ENCODE peak calls at places on chromosomes 12 and 14, in eight cellular contexts. O, C, J, Y, D, T, F and L are unnamed samples.
A peak's percentile ranks its signal among the peaks of the same experiment; 100 is the strongest.

GRCh38 chr12:3532931-3533702 is 42.1 kb downstream of the PRMT8 start:
- DNase-seq in C (no peak), T (no peak), Y (no peak), F (no peak), O (no peak), J (no peak), D (no peak), L (no peak)

GRCh38 chr12:69879007-69879960 is 54.3 kb downstream of the MYRFL start:
- DNase-seq in D (peak; percentile 71), T (peak; percentile 55), F (peak; percentile 70), J (peak; percentile 71), C (no peak), Y (peak; percentile 76), O (peak; percentile 75), L (peak; percentile 45)

GRCh38 chr12:3661028-3661427 is 91.9 kb downstream of the CRACR2A start:
- DNase-seq in J (no peak), D (no peak), Y (no peak), T (no peak), F (no peak), C (peak; percentile 45), O (no peak), L (no peak)

GRCh38 chr12:2963154-2963759 is 4.1 kb downstream of the TEAD4 start:
- DNase-seq in F (no peak), J (no peak), T (no peak), C (no peak), D (peak; percentile 34), Y (no peak), O (no peak), L (no peak)

GRCh38 chr12:53994691-53995310 is 5.2 kb upstream of the HOXC9 start:
- DNase-seq in O (no peak), D (no peak), Y (no peak), C (no peak), J (no peak), T (no peak), F (no peak), L (no peak)

GRCh38 chr12:108190529-108190928 is 61.4 kb downstream of the WSCD2 start:
- DNase-seq in T (no peak), Y (no peak), C (no peak), D (no peak), F (no peak), J (no peak), O (no peak), L (no peak)

GRCh38 chr14:42123526-42123925 is 516.9 kb downstream of the LRFN5 start:
- DNase-seq in C (no peak), D (no peak), O (no peak), F (no peak), T (no peak), J (no peak), Y (no peak), L (no peak)

GRCh38 chr12:5623411-5623810 is 191.5 kb downstream of the NTF3 start:
- DNase-seq in O (no peak), T (no peak), F (no peak), Y (no peak), C (no peak), D (no peak), J (no peak), L (no peak)

GRCh38 chr12:103728323-103728722 is 112.7 kb downstream of the NT5DC3 start:
- DNase-seq in J (peak; percentile 18), F (no peak), O (no peak), Y (no peak), C (no peak), D (no peak), T (no peak), L (no peak)

GRCh38 chr14:75604979-75605825 is 26.8 kb downstream of the FLVCR2 start:
- DNase-seq in T (no peak), F (no peak), Y (no peak), D (peak; percentile 66), J (no peak), O (no peak), C (peak; percentile 74), L (no peak)

GRCh38 chr14:94041551-94042346 is 15.6 kb downstream of the OTUB2 start:
- DNase-seq in Y (no peak), T (no peak), D (peak; percentile 48), O (peak; percentile 54), C (no peak), J (peak; percentile 79), F (peak; percentile 37), L (no peak)